ENCODE peak calls at places on chromosomes 3 and 15, in four cellular contexts. One of them, this sample, is unnamed.

GRCh38 chr3:48247401-48247807 is 6.5 kb downstream of the ZNF589 start:
- DNase-seq in astrocyte of the cerebellum: no peak
- DNase-seq in right lobe of liver: no peak
- DNase-seq in GM12878: no peak
- DNase-seq in this sample: no peak

GRCh38 chr3:106206165-106206564 is 337.4 kb upstream of the CBLB start:
- DNase-seq in astrocyte of the cerebellum: no peak
- DNase-seq in right lobe of liver: no peak
- DNase-seq in GM12878: peak
- DNase-seq in this sample: no peak

GRCh38 chr3:150145659-150146058 is 175.0 kb upstream of the PFN2 start:
- DNase-seq in astrocyte of the cerebellum: peak
- DNase-seq in right lobe of liver: no peak
- DNase-seq in GM12878: no peak
- DNase-seq in this sample: no peak

GRCh38 chr3:13768453-13768852 is 111.4 kb downstream of the WNT7A start:
- DNase-seq in astrocyte of the cerebellum: no peak
- DNase-seq in right lobe of liver: no peak
- DNase-seq in GM12878: no peak
- DNase-seq in this sample: no peak

GRCh38 chr15:52180196-52180835 is 10.9 kb downstream of the GNB5 start:
- DNase-seq in astrocyte of the cerebellum: no peak
- DNase-seq in right lobe of liver: no peak
- DNase-seq in GM12878: no peak
- DNase-seq in this sample: no peak

GRCh38 chr3:64502284-64502683 is 185.5 kb downstream of the ADAMTS9 start:
- DNase-seq in astrocyte of the cerebellum: peak
- DNase-seq in right lobe of liver: no peak
- DNase-seq in GM12878: no peak
- DNase-seq in this sample: no peak

GRCh38 chr15:51281368-51281967 is 56.9 kb downstream of the CYP19A1 start:
- DNase-seq in astrocyte of the cerebellum: peak
- DNase-seq in right lobe of liver: peak
- DNase-seq in GM12878: no peak
- DNase-seq in this sample: no peak

GRCh38 chr3:185316740-185317407 is 46.1 kb upstream of the MAP3K13 start:
- DNase-seq in astrocyte of the cerebellum: no peak
- DNase-seq in right lobe of liver: no peak
- DNase-seq in GM12878: no peak
- DNase-seq in this sample: no peak

GRCh38 chr15:91346259-91346658 is 246.2 kb downstream of the SV2B start:
- DNase-seq in astrocyte of the cerebellum: no peak
- DNase-seq in right lobe of liver: no peak
- DNase-seq in GM12878: no peak
- DNase-seq in this sample: no peak

GRCh38 chr15:73988075-73988969 is 3.8 kb downstream of the STOML1 start:
- DNase-seq in astrocyte of the cerebellum: no peak
- DNase-seq in right lobe of liver: no peak
- DNase-seq in GM12878: no peak
- DNase-seq in this sample: no peak

GRCh38 chr15:94968133-94968532 is 736.8 kb downstream of the MCTP2 start:
- DNase-seq in astrocyte of the cerebellum: no peak
- DNase-seq in right lobe of liver: no peak
- DNase-seq in GM12878: no peak
- DNase-seq in this sample: no peak

GRCh38 chr3:170767576-170767941 is 102.4 kb downstream of the RPL22L1 start:
- DNase-seq in astrocyte of the cerebellum: no peak
- DNase-seq in right lobe of liver: no peak
- DNase-seq in GM12878: no peak
- DNase-seq in this sample: no peak

GRCh38 chr3:170768334-170768801 is 101.6 kb downstream of the RPL22L1 start:
- DNase-seq in astrocyte of the cerebellum: peak
- DNase-seq in right lobe of liver: no peak
- DNase-seq in GM12878: no peak
- DNase-seq in this sample: no peak

GRCh38 chr15:73723146-73723545 is 30.0 kb downstream of the INSYN1 start:
- DNase-seq in astrocyte of the cerebellum: no peak
- DNase-seq in right lobe of liver: no peak
- DNase-seq in GM12878: no peak
- DNase-seq in this sample: no peak

GRCh38 chr3:128366652-128367051 is 100.0 kb downstream of the DNAJB8 start:
- DNase-seq in astrocyte of the cerebellum: no peak
- DNase-seq in right lobe of liver: no peak
- DNase-seq in GM12878: no peak
- DNase-seq in this sample: no peak

GRCh38 chr3:14991818-14992612 is 44.6 kb downstream of the NR2C2 start:
- DNase-seq in astrocyte of the cerebellum: no peak
- DNase-seq in right lobe of liver: no peak
- DNase-seq in GM12878: no peak
- DNase-seq in this sample: no peak

GRCh38 chr3:133930341-133930933 is 34.8 kb upstream of the RAB6B start:
- DNase-seq in astrocyte of the cerebellum: peak
- DNase-seq in right lobe of liver: no peak
- DNase-seq in GM12878: no peak
- DNase-seq in this sample: no peak

GRCh38 chr3:169666079-169666436 is 2.5 kb upstream of the MECOM start:
- DNase-seq in astrocyte of the cerebellum: no peak
- DNase-seq in right lobe of liver: no peak
- DNase-seq in GM12878: no peak
- DNase-seq in this sample: no peak

GRCh38 chr3:177427540-177427939 is 230.3 kb upstream of the TBL1XR1 start:
- DNase-seq in astrocyte of the cerebellum: peak
- DNase-seq in right lobe of liver: no peak
- DNase-seq in GM12878: no peak
- DNase-seq in this sample: no peak

GRCh38 chr3:152277198-152277597 is 8.5 kb downstream of the MBNL1 start:
- DNase-seq in astrocyte of the cerebellum: no peak
- DNase-seq in right lobe of liver: no peak
- DNase-seq in GM12878: no peak
- DNase-seq in this sample: no peak

GRCh38 chr15:83843511-83843910 is 189.6 kb downstream of the ADAMTSL3 start:
- DNase-seq in astrocyte of the cerebellum: peak
- DNase-seq in right lobe of liver: no peak
- DNase-seq in GM12878: no peak
- DNase-seq in this sample: no peak

GRCh38 chr3:101266566-101266965 is 53.8 kb downstream of the IMPG2 start:
- DNase-seq in astrocyte of the cerebellum: no peak
- DNase-seq in right lobe of liver: no peak
- DNase-seq in GM12878: no peak
- DNase-seq in this sample: no peak

GRCh38 chr3:73070675-73071575 is 9.5 kb downstream of the EBLN2 start:
- DNase-seq in astrocyte of the cerebellum: peak
- DNase-seq in right lobe of liver: no peak
- DNase-seq in GM12878: no peak
- DNase-seq in this sample: no peak

GRCh38 chr3:48896991-48897390 is 1.7 kb downstream of the SLC25A20 start:
- DNase-seq in astrocyte of the cerebellum: peak
- DNase-seq in right lobe of liver: no peak
- DNase-seq in GM12878: no peak
- DNase-seq in this sample: no peak

GRCh38 chr15:56369234-56369633 is 4.0 kb downstream of the TEX9 start:
- DNase-seq in astrocyte of the cerebellum: no peak
- DNase-seq in right lobe of liver: no peak
- DNase-seq in GM12878: no peak
- DNase-seq in this sample: no peak

GRCh38 chr15:56361978-56362377 is 3.2 kb upstream of the TEX9 start:
- DNase-seq in astrocyte of the cerebellum: no peak
- DNase-seq in right lobe of liver: no peak
- DNase-seq in GM12878: no peak
- DNase-seq in this sample: no peak

GRCh38 chr15:56367156-56367555 is 1.9 kb downstream of the TEX9 start:
- DNase-seq in astrocyte of the cerebellum: no peak
- DNase-seq in right lobe of liver: no peak
- DNase-seq in GM12878: no peak
- DNase-seq in this sample: no peak

GRCh38 chr15:56365075-56365711 is at the start of gene TEX9:
- DNase-seq in astrocyte of the cerebellum: peak
- DNase-seq in right lobe of liver: peak
- DNase-seq in GM12878: peak
- DNase-seq in this sample: peak

DNA sequence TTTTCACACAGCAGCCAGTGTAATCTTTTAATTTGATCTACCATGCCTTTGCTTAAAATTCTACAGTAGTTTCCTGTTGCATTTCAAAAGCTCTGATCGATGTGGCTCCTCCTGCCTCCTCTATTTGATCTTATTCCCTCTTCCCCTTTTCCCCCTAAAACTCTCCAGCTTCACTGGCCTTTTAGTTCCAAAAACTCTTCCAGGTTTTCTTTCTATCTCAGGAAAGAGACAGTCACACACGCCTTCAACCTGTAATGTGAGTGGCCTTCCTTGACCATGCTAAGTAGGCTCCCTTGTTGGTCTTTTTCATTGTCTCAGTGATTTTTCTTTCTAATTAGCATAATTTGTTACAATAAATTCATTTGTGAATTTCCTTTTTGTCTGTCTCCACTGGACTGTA is 985 bp downstream of the TEX9 start:
- DNase-seq in astrocyte of the cerebellum: no peak
- DNase-seq in right lobe of liver: no peak
- DNase-seq in GM12878: no peak
- DNase-seq in this sample: no peak
- H3K4me3 ChIP-seq in astrocyte of the cerebellum: peak
- H3K4me3 ChIP-seq in right lobe of liver: no peak
- H3K4me3 ChIP-seq in GM12878: peak
- H3K4me3 ChIP-seq in this sample: peak

DNA sequence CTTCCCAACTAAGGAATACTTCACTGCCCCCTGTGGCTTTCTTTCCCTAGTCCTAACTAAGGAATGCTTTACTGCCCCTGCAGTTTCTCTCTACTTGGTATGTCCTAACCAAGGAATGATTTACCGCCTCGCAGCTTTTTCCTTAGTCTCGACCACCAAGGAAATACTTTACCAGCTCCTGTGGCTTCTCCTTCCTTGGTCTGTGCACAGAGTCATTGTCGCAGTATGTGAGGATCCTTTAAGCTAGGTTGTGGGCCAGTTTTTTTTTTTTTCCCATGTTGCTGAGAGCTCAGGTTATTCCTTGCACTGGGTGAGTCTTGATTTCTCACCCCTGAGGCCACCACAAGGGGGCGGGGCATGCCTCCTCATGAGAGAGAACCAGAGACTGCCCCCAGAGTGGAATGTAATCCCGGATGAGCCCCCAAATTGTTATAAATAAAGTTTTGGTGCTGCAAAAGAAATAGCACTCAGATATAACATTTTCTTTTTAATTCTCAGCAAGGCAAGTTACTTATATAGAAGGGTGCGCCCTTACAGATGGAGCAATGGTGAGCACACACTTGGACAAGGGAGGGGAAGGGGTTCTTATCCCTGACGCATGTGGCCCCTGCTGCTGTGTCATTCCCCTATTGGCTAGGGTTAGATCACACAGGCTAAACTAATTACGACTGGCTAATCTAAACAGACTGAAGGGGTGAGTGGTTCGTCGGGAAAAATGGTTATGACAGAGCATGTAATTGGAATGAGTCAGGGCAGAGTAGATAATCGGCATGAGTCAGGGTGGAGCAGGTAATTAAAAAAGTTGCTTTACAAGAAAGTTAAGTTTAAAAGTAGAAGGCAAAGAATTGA is 27.0 kb downstream of the NDUFB4 start:
- DNase-seq in astrocyte of the cerebellum: no peak
- DNase-seq in right lobe of liver: no peak
- DNase-seq in GM12878: no peak
- DNase-seq in this sample: no peak
- TF ChIP-seq CTCF in astrocyte of the cerebellum: no peak
- TF ChIP-seq CTCF in right lobe of liver: peak
- TF ChIP-seq CTCF in GM12878: peak
- TF ChIP-seq CTCF in this sample: no peak

GRCh38 chr3:62371032-62371734 is 2.2 kb downstream of the FEZF2 start:
- DNase-seq in astrocyte of the cerebellum: no peak
- DNase-seq in right lobe of liver: no peak
- DNase-seq in GM12878: no peak
- DNase-seq in this sample: no peak

GRCh38 chr3:62367735-62368704 is 5.3 kb downstream of the FEZF2 start:
- DNase-seq in astrocyte of the cerebellum: no peak
- DNase-seq in right lobe of liver: no peak
- DNase-seq in GM12878: no peak
- DNase-seq in this sample: no peak

GRCh38 chr3:62369476-62369743 is 3.9 kb downstream of the FEZF2 start:
- DNase-seq in astrocyte of the cerebellum: no peak
- DNase-seq in right lobe of liver: no peak
- DNase-seq in GM12878: no peak
- DNase-seq in this sample: no peak

GRCh38 chr3:62370112-62371031 is 3.0 kb downstream of the FEZF2 start:
- DNase-seq in astrocyte of the cerebellum: no peak
- DNase-seq in right lobe of liver: no peak
- DNase-seq in GM12878: no peak
- DNase-seq in this sample: no peak

GRCh38 chr3:62368705-62369475 is 4.5 kb downstream of the FEZF2 start:
- DNase-seq in astrocyte of the cerebellum: no peak
- DNase-seq in right lobe of liver: no peak
- DNase-seq in GM12878: no peak
- DNase-seq in this sample: no peak
- H3K4me3 ChIP-seq in astrocyte of the cerebellum: no peak
- H3K4me3 ChIP-seq in right lobe of liver: no peak
- H3K4me3 ChIP-seq in GM12878: no peak
- H3K4me3 ChIP-seq in this sample: no peak

GRCh38 chr3:62589078-62589477 is 215.7 kb upstream of the FEZF2 start:
- DNase-seq in astrocyte of the cerebellum: no peak
- DNase-seq in right lobe of liver: no peak
- DNase-seq in GM12878: no peak
- DNase-seq in this sample: no peak
- TF ChIP-seq CTCF in astrocyte of the cerebellum: peak
- TF ChIP-seq CTCF in right lobe of liver: no peak
- TF ChIP-seq CTCF in GM12878: no peak
- TF ChIP-seq CTCF in this sample: no peak

GRCh38 chr15:31294067-31294466 is 32.6 kb upstream of the KLF13 start:
- DNase-seq in astrocyte of the cerebellum: no peak
- DNase-seq in right lobe of liver: no peak
- DNase-seq in GM12878: no peak
- DNase-seq in this sample: no peak
- H3K4me3 ChIP-seq in astrocyte of the cerebellum: no peak
- H3K4me3 ChIP-seq in right lobe of liver: no peak
- H3K4me3 ChIP-seq in GM12878: no peak
- H3K4me3 ChIP-seq in this sample: no peak

DNA sequence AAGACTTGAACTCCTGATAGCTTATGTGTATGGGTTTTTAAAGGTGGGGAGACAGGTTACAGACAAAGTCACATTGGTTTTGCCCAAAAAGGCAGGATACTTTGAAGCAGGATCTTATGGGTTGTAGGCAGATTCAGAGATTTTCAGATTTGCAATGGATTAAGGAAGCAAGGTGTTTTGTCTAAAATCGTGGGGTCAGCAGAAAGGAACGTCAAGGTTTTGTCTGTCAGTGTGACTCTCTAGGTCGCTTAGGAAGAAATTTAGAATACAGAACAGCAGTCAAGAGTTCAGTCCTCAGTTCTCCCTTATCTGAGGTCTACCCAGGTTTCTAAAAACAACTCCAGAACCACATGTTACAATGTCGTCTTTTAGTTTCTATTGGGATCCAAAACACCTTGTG is 361.0 kb downstream of the SQOR start:
- DNase-seq in astrocyte of the cerebellum: no peak
- DNase-seq in right lobe of liver: no peak
- DNase-seq in GM12878: no peak
- DNase-seq in this sample: no peak
- TF ChIP-seq CTCF in astrocyte of the cerebellum: no peak
- TF ChIP-seq CTCF in right lobe of liver: no peak
- TF ChIP-seq CTCF in GM12878: no peak
- TF ChIP-seq CTCF in this sample: no peak

GRCh38 chr3:31871939-31872507 is 109.0 kb downstream of the OSBPL10 start:
- DNase-seq in astrocyte of the cerebellum: no peak
- DNase-seq in right lobe of liver: no peak
- DNase-seq in GM12878: no peak
- DNase-seq in this sample: no peak
- H3K4me3 ChIP-seq in astrocyte of the cerebellum: no peak
- H3K4me3 ChIP-seq in right lobe of liver: no peak
- H3K4me3 ChIP-seq in GM12878: no peak
- H3K4me3 ChIP-seq in this sample: no peak

GRCh38 chr3:87491843-87492242 is 215.5 kb upstream of the POU1F1 start:
- DNase-seq in astrocyte of the cerebellum: no peak
- DNase-seq in right lobe of liver: no peak
- DNase-seq in GM12878: no peak
- DNase-seq in this sample: no peak
- TF ChIP-seq CTCF in astrocyte of the cerebellum: no peak
- TF ChIP-seq CTCF in right lobe of liver: no peak
- TF ChIP-seq CTCF in GM12878: no peak
- TF ChIP-seq CTCF in this sample: no peak

This sample was measured in GM12864.